ENCODE peak calls at places on chromosome 21, in four cellular contexts. U, G, H and I are unnamed samples.

GRCh38 chr21:34754690-34755647 is 86.2 kb downstream of the CLIC6 start:
- DNase-seq in H (no peak), G (no peak), U (no peak), I (no peak)

GRCh38 chr21:21051109-21052055 is 53.2 kb downstream of the NCAM2 start:
- DNase-seq in G (no peak), H (no peak), U (no peak), I (no peak)

GRCh38 chr21:17732306-17732705 is 86.8 kb downstream of the C21orf91 start:
- DNase-seq in G (peak; percentile 19), U (no peak), H (no peak), I (no peak)

GRCh38 chr21:45539046-45539795 is 3.0 kb downstream of the SLC19A1 start:
- DNase-seq in G (no peak), U (peak; percentile 11), H (no peak), I (peak; percentile 42)

GRCh38 chr21:46006547-46007497 is 25.3 kb downstream of the COL6A1 start:
- DNase-seq in G (no peak), H (no peak), U (no peak), I (no peak)

GRCh38 chr21:26753822-26754221 is 91.4 kb downstream of the ADAMTS1 start:
- DNase-seq in G (no peak), U (no peak), H (no peak), I (no peak)

GRCh38 chr21:38987551-38988210 is 182.0 kb downstream of the ETS2 start:
- DNase-seq in H (no peak), G (no peak), U (no peak), I (no peak)

GRCh38 chr21:34195365-34195764 is 122.0 kb downstream of the MRPS6 start:
- DNase-seq in H (no peak), G (no peak), U (no peak), I (no peak)

GRCh38 chr21:16193758-16194606 is 464.2 kb downstream of the USP25 start:
- DNase-seq in U (peak; percentile 33), H (no peak), G (peak; percentile 61), I (no peak)

GRCh38 chr21:33071878-33072306 is 2.0 kb downstream of the OLIG1 start:
- DNase-seq in U (no peak), G (peak; percentile 16), H (no peak), I (peak; percentile 56)

GRCh38 chr21:39676054-39676771 is 63.5 kb downstream of the B3GALT5 start:
- DNase-seq in H (no peak), U (peak; percentile 32), G (peak; percentile 85), I (no peak)

GRCh38 chr21:31872452-31873274 is at the start of gene HUNK:
- DNase-seq in U (peak; percentile 73), G (peak; percentile 34), H (no peak), I (peak; percentile 77)

GRCh38 chr21:37606549-37606948 is 240.0 kb downstream of the DYRK1A start:
- DNase-seq in G (no peak), U (no peak), H (no peak), I (no peak)

GRCh38 chr21:20994790-20995189 is 3.4 kb upstream of the NCAM2 start:
- DNase-seq in H (no peak), G (no peak), U (no peak), I (no peak)

GRCh38 chr21:15121655-15122120 is 56.9 kb upstream of the NRIP1 start:
- DNase-seq in H (no peak), U (peak; percentile 86), G (peak; percentile 11), I (no peak)

GRCh38 chr21:35266546-35266945 is 217.4 kb upstream of the RUNX1 start:
- DNase-seq in U (no peak), G (peak; percentile 60), H (no peak), I (no peak)

GRCh38 chr21:45580181-45580575 is 37.9 kb upstream of the SLC19A1 start:
- DNase-seq in U (no peak), H (no peak), G (no peak), I (no peak)

GRCh38 chr21:8990326-8991087 is 1530.9 kb upstream of the TPTE start:
- DNase-seq in H (no peak), U (no peak), G (no peak), I (no peak)

GRCh38 chr21:31802331-31802730 is 70.4 kb upstream of the SCAF4 start:
- DNase-seq in U (no peak), H (no peak), G (no peak), I (no peak)

GRCh38 chr21:26945916-26946315 is 21.0 kb downstream of the ADAMTS5 start:
- DNase-seq in G (no peak), H (no peak), U (no peak), I (no peak)

GRCh38 chr21:15014220-15014619 is 50.6 kb downstream of the NRIP1 start:
- DNase-seq in U (no peak), G (no peak), H (no peak), I (no peak)

GRCh38 chr21:17602874-17603273 is 9.8 kb downstream of the BTG3 start:
- DNase-seq in H (no peak), G (peak; percentile 27), U (no peak), I (no peak)

GRCh38 chr21:33157303-33157702 is 72.4 kb upstream of the IFNAR2 start:
- DNase-seq in H (no peak), G (no peak), U (no peak), I (no peak)

GRCh38 chr21:26374817-26375216 is 198.3 kb downstream of the CYYR1 start:
- DNase-seq in H (no peak), U (no peak), G (peak; percentile 33), I (no peak)

GRCh38 chr21:41957991-41958766 is 4.4 kb upstream of the C2CD2 start:
- DNase-seq in G (peak; percentile 74), U (peak; percentile 73), H (no peak), I (no peak)
- TF ChIP-seq CTCF in G (peak; percentile 20), U (peak; percentile 54), H (no peak), I (no peak)

GRCh38 chr21:43659136-43660000 is at the start of the genes HSF2BP and RRP1B:
- DNase-seq in G (peak; percentile 81), H (peak; percentile 95), U (peak; percentile 85), I (peak; percentile 90)
- TF ChIP-seq CTCF in G (no peak), H (no peak), U (peak; percentile 39), I (no peak)

GRCh38 chr21:44335266-44336059 is 3.7 kb downstream of the CFAP410 start:
- DNase-seq in G (no peak), H (no peak), U (no peak), I (no peak)

GRCh38 chr21:44338971-44339910 is at the start of gene CFAP410:
- DNase-seq in G (peak; percentile 91), U (peak; percentile 96), H (peak; percentile 99), I (peak; percentile 97)

GRCh38 chr21:44337428-44337827 is 1.8 kb downstream of the CFAP410 start:
- DNase-seq in G (no peak), U (no peak), H (no peak), I (no peak)

GRCh38 chr21:44334637-44335030 is 4.6 kb downstream of the CFAP410 start:
- DNase-seq in H (no peak), G (no peak), U (no peak), I (no peak)

DNA sequence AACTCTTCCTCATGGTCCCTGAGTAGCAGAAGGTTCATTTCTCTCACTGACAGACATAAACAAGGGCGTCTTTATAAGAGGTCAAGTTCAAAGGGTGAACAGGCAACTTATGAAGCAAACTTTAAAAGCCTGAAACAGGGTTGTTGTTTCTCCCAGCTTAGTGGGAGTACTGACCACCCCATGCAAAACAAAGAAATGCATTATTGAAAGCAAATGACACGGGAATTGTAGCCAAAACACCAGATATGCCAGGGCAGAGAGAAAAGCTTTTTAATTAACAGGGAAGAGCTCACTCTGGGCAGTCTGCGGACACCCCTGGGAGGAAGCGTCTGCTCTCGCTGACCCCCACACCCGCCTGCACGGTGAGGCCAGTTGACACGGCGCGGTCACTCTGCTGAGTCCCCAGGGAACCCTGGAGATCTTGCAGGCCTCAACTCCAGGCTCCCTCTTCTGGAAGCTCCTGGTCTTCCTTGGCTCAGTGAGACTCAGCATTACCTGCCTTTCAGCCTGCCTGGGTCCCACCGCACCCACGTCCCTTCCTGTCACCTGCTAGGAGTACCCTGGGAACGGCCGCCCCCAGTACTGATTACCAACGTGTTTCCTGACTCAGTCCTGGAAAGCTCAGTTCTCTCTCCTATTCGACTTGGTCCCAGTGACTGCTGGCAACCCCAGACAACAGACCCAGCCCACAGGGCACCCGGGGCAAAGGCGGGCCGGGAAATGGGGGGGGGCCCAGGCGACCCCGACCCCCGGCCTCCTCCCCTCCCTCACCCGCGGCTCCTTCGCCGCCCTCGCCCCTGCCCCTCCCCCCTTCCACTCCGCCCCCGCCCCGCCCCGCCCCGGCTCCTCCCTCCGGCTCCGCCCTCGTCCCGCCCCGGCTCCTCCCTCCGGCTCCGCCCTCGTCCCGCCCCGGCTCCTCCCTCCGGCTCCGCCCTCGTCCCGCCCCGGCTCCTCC is 972 bp downstream of the CFAP410 start:
- DNase-seq in U (peak; percentile 78), G (peak; percentile 54), H (peak; percentile 58), I (peak; percentile 84)
- TF ChIP-seq CTCF in U (peak; percentile 45), G (no peak), H (peak; percentile 12), I (peak; percentile 17)

DNA sequence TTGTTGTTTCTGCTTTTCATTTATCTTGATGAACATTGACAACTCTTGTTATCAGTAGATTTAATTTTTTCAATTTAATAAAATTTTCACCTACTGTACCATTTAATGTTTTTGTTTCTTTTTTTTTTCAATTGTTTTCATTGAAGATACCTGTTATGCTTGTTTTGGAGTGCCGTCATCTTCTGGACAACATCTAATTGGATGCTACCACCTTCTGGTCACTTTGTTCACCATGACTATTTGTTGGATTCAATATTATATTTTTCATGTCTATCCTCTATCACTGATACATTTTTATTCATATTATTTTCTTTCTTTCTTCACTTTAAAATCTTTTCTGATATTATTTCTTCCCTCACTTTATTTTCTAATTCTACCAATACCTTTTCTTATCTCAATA is 14.0 kb downstream of the KRTAP21-2 start:
- DNase-seq in G (peak; percentile 35), U (no peak), H (no peak), I (no peak)
- TF ChIP-seq CTCF in G (peak; percentile 15), U (no peak), H (no peak), I (no peak)

GRCh38 chr21:29029524-29029923 is 5.1 kb downstream of the USP16 start:
- DNase-seq in H (no peak), U (no peak), G (no peak), I (no peak)

GRCh38 chr21:29022141-29022540 is 2.3 kb upstream of the USP16 start:
- DNase-seq in U (no peak), G (no peak), H (no peak), I (no peak)

GRCh38 chr21:29025328-29025713 is 853 bp downstream of the USP16 start:
- DNase-seq in H (no peak), G (peak; percentile 35), U (no peak), I (no peak)

GRCh38 chr21:29024474-29025327 is at the start of gene USP16:
- DNase-seq in G (peak; percentile 100), U (peak; percentile 95), H (peak; percentile 98), I (peak; percentile 95)
- TF ChIP-seq CTCF in G (no peak), U (peak; percentile 41), H (no peak), I (no peak)

GRCh38 chr21:36584980-36585940 is 105.3 kb upstream of the CLDN14 start:
- DNase-seq in H (no peak), G (no peak), U (no peak), I (no peak)
- TF ChIP-seq CTCF in H (peak; percentile 17), G (no peak), U (no peak), I (no peak)